ENCODE peak calls at places on chromosomes 13 and 19, in four cellular contexts. X is mesendoderm, F is IMR-90, B is H9. C is an unnamed sample.

GRCh38 chr13:37870895-37871550 is 1.5 kb upstream of the TRPC4 start:
- DNase-seq in X (peak), B (peak), F (peak), C (no peak)

GRCh38 chr19:22533761-22534160 is 100.4 kb upstream of the ZNF492 start:
- DNase-seq in X (no peak), F (no peak), B (no peak), C (no peak)

GRCh38 chr19:54164369-54165068 is 5.0 kb upstream of the LENG1 start:
- DNase-seq in X (peak), B (peak), F (peak), C (peak)

GRCh38 chr19:52331757-52332156 is 4.3 kb upstream of the ZNF610 start:
- DNase-seq in X (peak), B (no peak), F (no peak), C (no peak)

GRCh38 chr19:2661615-2662014 is 40.9 kb downstream of the GNG7 start:
- DNase-seq in B (no peak), X (peak), F (no peak), C (no peak)

GRCh38 chr13:28714651-28715050 is 4.1 kb downstream of the SLC46A3 start:
- DNase-seq in X (no peak), B (no peak), F (no peak), C (no peak)

GRCh38 chr13:114121496-114122466 is 10.6 kb downstream of the RASA3 start:
- DNase-seq in X (no peak), F (no peak), B (no peak), C (no peak)

GRCh38 chr13:83563499-83563898 is 318.8 kb downstream of the SLITRK1 start:
- DNase-seq in X (peak), B (peak), F (no peak), C (no peak)

GRCh38 chr19:47032171-47032811 is 12.7 kb downstream of the NPAS1 start:
- DNase-seq in B (peak), F (no peak), X (peak), C (peak)

GRCh38 chr13:39918837-39919236 is 263.4 kb downstream of the COG6 start:
- DNase-seq in F (no peak), B (no peak), X (no peak), C (no peak)

GRCh38 chr19:40370997-40371801 is 18.8 kb downstream of the HIPK4 start:
- DNase-seq in F (no peak), X (peak), B (no peak), C (no peak)

GRCh38 chr19:7292950-7293794 is 1.0 kb downstream of the INSR start:
- DNase-seq in F (no peak), X (peak), B (peak), C (peak)

GRCh38 chr19:2546128-2547032 is 70.5 kb downstream of the GADD45B start:
- DNase-seq in X (peak), B (peak), F (no peak), C (no peak)

GRCh38 chr19:46487178-46487801 is 8.4 kb downstream of the PNMA8B start:
- DNase-seq in X (no peak), F (no peak), B (no peak), C (no peak)

GRCh38 chr19:7294571-7295212 is 478 bp upstream of the INSR start:
- DNase-seq in B (peak), X (peak), F (peak), C (peak)

GRCh38 chr13:76222511-76222910 is 586.4 kb downstream of the LMO7 start:
- DNase-seq in F (peak), X (no peak), B (no peak), C (no peak)

GRCh38 chr19:6453951-6454565 is 5.5 kb downstream of the SLC25A23 start:
- DNase-seq in F (no peak), B (no peak), X (no peak), C (no peak)

GRCh38 chr19:34880034-34880433 is 46.7 kb upstream of the ZNF30 start:
- DNase-seq in X (no peak), F (no peak), B (no peak), C (no peak)
- H3K56ac ChIP-seq in X (no peak), F (no peak), B (no peak), C (no peak)

DNA sequence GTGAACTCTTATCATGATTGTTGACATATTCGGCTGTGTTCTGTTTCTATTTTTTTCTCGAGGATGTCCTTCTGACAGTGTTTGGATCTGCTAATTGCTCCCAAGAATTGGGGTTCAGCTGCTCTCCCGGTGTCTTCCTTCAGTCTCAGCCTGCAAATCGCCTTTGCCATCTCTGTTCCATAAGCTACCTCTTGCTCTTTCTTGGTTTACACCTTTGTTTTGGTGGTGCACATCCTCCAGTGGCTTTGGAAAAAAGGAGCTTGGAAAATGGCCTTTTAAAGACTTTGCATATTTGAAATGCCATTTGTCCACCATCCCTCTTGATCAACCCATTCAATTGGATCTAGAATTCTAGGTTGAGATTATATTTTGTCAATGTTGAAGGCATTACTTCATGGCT is 137.2 kb downstream of the URI1 start:
- DNase-seq in B (no peak), F (no peak), X (no peak), C (no peak)
- H3K56ac ChIP-seq in B (no peak), F (no peak), X (no peak), C (no peak)

DNA sequence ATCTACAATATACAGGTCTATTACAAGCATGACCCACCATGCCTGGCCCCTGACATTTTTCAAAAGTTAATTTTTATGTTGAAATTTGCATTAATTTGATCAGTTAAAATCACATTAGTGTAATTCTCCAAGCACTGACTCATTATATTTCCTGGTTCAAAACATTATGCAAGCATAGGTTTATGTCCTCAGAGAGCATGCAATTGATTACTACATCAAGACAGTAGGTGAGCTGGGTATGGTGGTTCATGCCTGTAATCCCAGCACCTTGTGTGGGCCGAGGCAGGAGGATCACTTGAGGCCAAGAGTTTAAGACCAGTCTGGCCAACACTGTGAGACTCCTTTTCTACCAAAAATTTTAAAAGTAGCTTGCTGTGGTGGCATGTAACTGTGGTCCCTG is 248.8 kb upstream of the KLHL1 start:
- DNase-seq in F (no peak), X (no peak), B (no peak), C (no peak)
- H3K56ac ChIP-seq in F (no peak), X (no peak), B (no peak), C (no peak)

GRCh38 chr13:46569471-46569870 is 16.5 kb downstream of the LRCH1 start:
- DNase-seq in B (no peak), X (no peak), F (no peak), C (no peak)

GRCh38 chr13:46571189-46571901 is 18.4 kb downstream of the LRCH1 start:
- DNase-seq in X (peak), F (peak), B (no peak), C (no peak)

GRCh38 chr13:46571941-46572340 is 19.0 kb downstream of the LRCH1 start:
- DNase-seq in B (no peak), F (no peak), X (no peak), C (no peak)

GRCh38 chr13:46572758-46573384 is 19.9 kb downstream of the LRCH1 start:
- DNase-seq in B (no peak), X (no peak), F (no peak), C (no peak)

DNA sequence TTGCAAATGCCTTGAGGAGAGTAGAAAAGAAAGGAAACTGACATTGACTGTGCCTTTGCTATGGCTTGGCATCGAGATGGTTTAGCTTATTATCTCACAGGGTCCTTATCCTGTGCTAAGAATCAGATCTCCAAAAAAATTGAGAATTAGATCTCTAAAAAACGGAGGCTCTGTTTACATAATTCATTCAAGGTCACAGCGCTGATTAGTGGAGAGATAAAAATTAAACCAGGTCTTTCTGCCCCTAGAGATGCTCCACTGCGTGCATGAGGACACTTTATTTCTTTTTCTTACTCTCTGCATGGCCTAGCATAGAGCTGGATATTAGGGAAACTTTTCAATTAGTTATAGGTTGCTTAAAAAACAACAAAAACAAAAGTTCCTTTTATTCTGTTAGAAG is 17.3 kb downstream of the LRCH1 start:
- DNase-seq in B (no peak), X (no peak), F (no peak), C (no peak)
- H3K56ac ChIP-seq in B (no peak), X (no peak), F (no peak), C (no peak)

C was measured in H1.